ENCODE peak calls at places on chromosomes 6 and 20, in eight cellular contexts. G is spleen, W is H4, X is tibial nerve, M is non-pigmented ciliary epithelial cell, N is right cardiac atrium, K is G401, S is RWPE1. F is an unnamed sample.

GRCh38 chr20:62838511-62838910 is 21.7 kb downstream of the COL9A3 start:
- DNase-seq in K (no peak), N (no peak), M (no peak), X (no peak), W (no peak), S (no peak), G (peak; percentile 74), F (no peak)

GRCh38 chr20:24340933-24341332 is 128.5 kb upstream of the SYNDIG1 start:
- DNase-seq in G (no peak), S (no peak), W (no peak), K (no peak), N (no peak), M (no peak), X (no peak), F (peak; percentile 94)

GRCh38 chr6:142828030-142828429 is 116.9 kb downstream of the HIVEP2 start:
- DNase-seq in S (no peak), G (no peak), W (no peak), N (no peak), M (no peak), K (no peak), X (no peak), F (no peak)

GRCh38 chr6:112016335-112016734 is 37.6 kb upstream of the CCN6 start:
- DNase-seq in S (peak; percentile 46), K (no peak), X (no peak), G (no peak), M (no peak), W (no peak), N (peak; percentile 54), F (peak; percentile 96)

GRCh38 chr6:43129434-43130194 is 41.5 kb upstream of the SRF start:
- DNase-seq in N (peak; percentile 78), G (no peak), K (peak; percentile 21), M (no peak), X (no peak), W (no peak), S (peak; percentile 58), F (peak; percentile 46)

GRCh38 chr20:50311308-50312001 is 120.8 kb downstream of the CEBPB start:
- DNase-seq in G (peak; percentile 54), S (no peak), N (no peak), K (no peak), X (no peak), M (no peak), W (no peak), F (no peak)

GRCh38 chr6:56725257-56725656 is 82.6 kb upstream of the DST start:
- DNase-seq in K (no peak), W (no peak), G (no peak), S (no peak), X (no peak), N (no peak), M (no peak), F (no peak)

GRCh38 chr20:39259010-39259803 is 297.1 kb downstream of the DHX35 start:
- DNase-seq in N (no peak), W (no peak), X (no peak), S (no peak), K (no peak), G (no peak), M (no peak), F (no peak)

GRCh38 chr6:132813173-132813856 is 1.1 kb upstream of the RPS12 start:
- DNase-seq in X (peak; percentile 34), K (peak; percentile 74), G (peak; percentile 88), S (no peak), W (no peak), N (peak; percentile 76), M (no peak), F (peak; percentile 55)

GRCh38 chr20:38412877-38413577 is 22.1 kb downstream of the SNHG17 start:
- DNase-seq in W (no peak), M (no peak), K (no peak), X (no peak), S (no peak), N (no peak), G (no peak), F (no peak)

GRCh38 chr6:13915566-13916229 is 9.1 kb upstream of the RNF182 start:
- DNase-seq in K (no peak), N (no peak), X (no peak), G (no peak), M (no peak), W (no peak), S (no peak), F (no peak)

GRCh38 chr20:35238746-35239145 is 12.3 kb downstream of the MMP24 start:
- DNase-seq in M (no peak), S (no peak), X (no peak), G (no peak), N (no peak), W (no peak), K (no peak), F (no peak)

GRCh38 chr6:149985506-149985937 is 21.8 kb downstream of the ULBP1 start:
- DNase-seq in G (no peak), K (no peak), S (no peak), X (no peak), M (no peak), W (no peak), N (no peak), F (no peak)

GRCh38 chr6:18081025-18081668 is 41.3 kb downstream of the NHLRC1 start:
- DNase-seq in K (no peak), N (no peak), S (no peak), X (no peak), W (no peak), M (no peak), G (no peak), F (no peak)

GRCh38 chr20:48051810-48052491 is 266.7 kb upstream of the SULF2 start:
- DNase-seq in X (no peak), S (peak; percentile 98), M (no peak), G (no peak), K (no peak), W (peak; percentile 65), N (no peak), F (peak; percentile 85)

GRCh38 chr20:44646023-44646640 is 5.4 kb downstream of the ADA start:
- DNase-seq in G (peak; percentile 80), K (no peak), N (no peak), X (no peak), S (no peak), W (no peak), M (no peak), F (no peak)

GRCh38 chr20:44138859-44139258 is 48.1 kb downstream of the JPH2 start:
- DNase-seq in K (no peak), N (no peak), S (no peak), X (no peak), G (no peak), M (no peak), W (no peak), F (no peak)

GRCh38 chr6:13455604-13456003 is 31.8 kb downstream of the GFOD1 start:
- DNase-seq in S (no peak), X (no peak), M (no peak), N (no peak), K (no peak), W (no peak), G (no peak), F (no peak)

GRCh38 chr6:167420858-167421766 is 96.2 kb downstream of the TTLL2 start:
- DNase-seq in G (no peak), N (no peak), M (no peak), S (no peak), K (no peak), W (no peak), X (no peak), F (no peak)